ENCODE peak calls at places on chromosomes 2 and 18, in nine cellular contexts. W is left lung; G is ovary; D is uterus; H is NT2/D1; V is effector memory CD4-positive, alpha-beta T cell; F is H1; T is lower lobe of right lung; L is psoas muscle. Q is an unnamed sample.
A peak's percentile ranks its signal among the peaks of the same experiment; 100 is the strongest.

GRCh38 chr2:171319164-171319810 is 114.5 kb downstream of the METTL8 start:
- DNase-seq in V (peak; percentile 15), D (no peak), H (no peak), L (no peak), W (no peak), T (no peak), F (no peak), G (no peak), Q (no peak)

GRCh38 chr2:170502400-170503135 is 212.6 kb upstream of the SP5 start:
- DNase-seq in W (no peak), G (no peak), T (no peak), F (peak; percentile 27), D (no peak), L (no peak), H (peak; percentile 82), V (no peak), Q (no peak)

GRCh38 chr2:8089596-8089995 is 592.3 kb upstream of the ID2 start:
- DNase-seq in T (no peak), H (no peak), L (no peak), G (no peak), D (no peak), F (no peak), W (no peak), V (no peak), Q (no peak)

GRCh38 chr2:122056853-122057252 is 301.4 kb downstream of the TSN start:
- DNase-seq in F (no peak), G (no peak), H (no peak), T (no peak), L (no peak), W (no peak), V (no peak), D (no peak), Q (no peak)

GRCh38 chr18:45856526-45856925 is 31.1 kb downstream of the SIGLEC15 start:
- DNase-seq in T (no peak), L (no peak), F (no peak), W (no peak), V (no peak), H (no peak), G (no peak), D (no peak), Q (no peak)

GRCh38 chr2:29940706-29941105 is 19.3 kb upstream of the ALK start:
- DNase-seq in W (no peak), T (no peak), G (no peak), H (no peak), V (no peak), D (no peak), L (no peak), F (no peak), Q (no peak)

GRCh38 chr2:217218269-217219140 is 358.6 kb upstream of the TNP1 start:
- DNase-seq in F (no peak), L (peak; percentile 19), W (no peak), D (no peak), G (no peak), T (no peak), V (no peak), H (no peak), Q (no peak)

GRCh38 chr2:151862688-151863087 is 34.5 kb upstream of the ARL5A start:
- DNase-seq in F (no peak), D (no peak), L (no peak), W (no peak), V (no peak), G (no peak), H (no peak), T (no peak), Q (no peak)

GRCh38 chr2:197152451-197153228 is 157.9 kb downstream of the ANKRD44 start:
- DNase-seq in T (peak; percentile 46), F (no peak), H (no peak), V (no peak), W (no peak), D (no peak), L (no peak), G (no peak), Q (no peak)

GRCh38 chr2:223972656-223973102 is 15.4 kb downstream of the MRPL44 start:
- DNase-seq in V (no peak), F (no peak), G (no peak), T (no peak), W (no peak), L (no peak), D (no peak), H (no peak), Q (no peak)

GRCh38 chr2:197547163-197547900 is 31.5 kb downstream of the MOB4 start:
- DNase-seq in V (no peak), F (no peak), L (no peak), G (no peak), T (no peak), W (no peak), H (no peak), D (no peak), Q (no peak)

GRCh38 chr2:54582987-54583386 is 126.9 kb downstream of the SPTBN1 start:
- DNase-seq in H (no peak), T (no peak), W (no peak), F (no peak), V (no peak), L (no peak), G (no peak), D (no peak), Q (no peak)

GRCh38 chr2:118013724-118014491 is at the start of gene CCDC93:
- DNase-seq in D (peak; percentile 66), L (peak; percentile 85), T (peak; percentile 91), F (peak; percentile 46), G (peak; percentile 77), H (peak; percentile 72), V (peak; percentile 80), W (peak; percentile 97), Q (peak; percentile 18)

GRCh38 chr18:49904871-49905555 is 91.7 kb upstream of the ACAA2 start:
- DNase-seq in D (no peak), G (no peak), L (no peak), T (no peak), F (no peak), V (no peak), W (no peak), H (no peak), Q (no peak)
- H3K4me1 ChIP-seq in D (no peaks in the 10 kb centered on the region), G (no peaks in the 10 kb centered on the region), L (peaks cover 5% of the 10 kb centered on the region), T (no peaks in the 10 kb centered on the region), F (no peaks in the 10 kb centered on the region), V (no peaks in the 10 kb centered on the region), W (no peaks in the 10 kb centered on the region), H (peaks cover 5% of the 10 kb centered on the region), Q (no peaks in the 10 kb centered on the region)

DNA sequence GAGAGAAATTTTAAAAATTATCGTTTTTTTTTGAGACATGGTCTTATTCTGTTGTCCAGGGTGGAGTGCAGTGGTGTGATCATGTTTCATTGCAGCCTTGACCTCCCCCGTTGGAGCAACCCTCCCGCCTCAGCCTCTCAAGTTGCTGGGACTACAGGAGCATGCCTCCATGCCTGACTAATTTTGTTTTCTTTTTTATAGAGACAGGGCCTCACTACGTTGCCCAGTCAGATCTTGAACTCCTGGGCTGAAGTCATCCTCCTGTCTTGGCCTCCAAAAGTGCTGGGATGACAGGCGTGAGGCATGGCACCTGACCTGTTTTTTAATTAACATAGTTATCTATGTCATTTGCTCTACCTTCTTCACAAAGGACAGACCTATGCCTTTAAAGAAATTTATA is 3.5 kb downstream of the RNF138 start:
- DNase-seq in V (no peak), W (no peak), G (no peak), D (no peak), H (no peak), T (no peak), F (no peak), L (no peak), Q (no peak)
- H3K4me1 ChIP-seq in V (peaks cover 34% of the 10 kb centered on the region), W (peaks cover 58% of the 10 kb centered on the region), G (peaks cover 4% of the 10 kb centered on the region), D (no peaks in the 10 kb centered on the region), H (peaks cover 2% of the 10 kb centered on the region), T (peaks cover 60% of the 10 kb centered on the region), F (no peaks in the 10 kb centered on the region), L (peaks cover 46% of the 10 kb centered on the region), Q (peaks cover 5% of the 10 kb centered on the region)

GRCh38 chr2:173982918-173983317 is 17.7 kb upstream of the SP3 start:
- DNase-seq in T (no peak), L (no peak), V (no peak), D (peak; percentile 47), F (no peak), W (no peak), H (no peak), G (peak; percentile 73), Q (no peak)
- H3K4me1 ChIP-seq in T (peaks cover 20% of the 10 kb centered on the region), L (peaks cover 4% of the 10 kb centered on the region), V (no peaks in the 10 kb centered on the region), D (peaks cover 15% of the 10 kb centered on the region), F (no peaks in the 10 kb centered on the region), W (peaks cover 7% of the 10 kb centered on the region), H (no peaks in the 10 kb centered on the region), G (peaks cover 17% of the 10 kb centered on the region), Q (peaks cover 43% of the 10 kb centered on the region)

DNA sequence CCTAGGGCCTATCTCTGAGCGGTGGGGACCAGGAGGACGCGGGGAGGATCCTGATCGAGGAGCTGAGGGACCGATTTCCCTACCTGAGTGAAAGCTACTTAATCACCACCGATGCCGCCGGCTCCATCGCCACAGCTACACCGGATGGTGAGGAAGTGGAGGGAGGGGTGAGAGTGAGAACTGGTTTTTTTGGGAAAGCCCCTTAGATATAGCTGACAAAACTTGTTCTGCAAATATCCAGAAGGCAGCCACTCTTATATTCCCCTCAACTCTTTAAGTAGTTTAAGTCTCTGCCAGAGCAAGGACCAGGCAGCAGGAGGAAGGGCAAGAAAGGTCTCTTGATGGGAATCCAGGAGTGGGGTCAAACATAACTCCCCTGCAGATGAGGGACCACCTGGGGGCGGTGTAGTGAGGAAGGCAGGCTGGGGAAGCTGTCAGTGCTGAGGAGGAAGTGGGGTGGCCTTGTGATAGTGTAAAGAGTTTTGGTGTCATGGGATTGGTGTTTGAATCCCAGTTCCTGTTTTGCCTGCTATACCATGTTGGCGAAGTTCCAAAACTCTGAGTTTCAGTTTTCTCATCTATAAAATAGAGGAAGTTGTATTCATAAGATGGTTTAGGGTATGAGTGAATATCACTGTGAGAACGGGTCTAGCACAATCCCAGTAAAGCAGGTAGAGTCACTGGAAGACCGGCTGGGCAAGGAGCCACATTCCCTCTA is 3.4 kb downstream of the NAGK start:
- DNase-seq in L (no peak), T (no peak), D (no peak), F (no peak), H (no peak), V (peak; percentile 59), W (peak; percentile 82), G (no peak), Q (no peak)
- H3K4me1 ChIP-seq in L (peaks cover 21% of the 10 kb centered on the region), T (peaks cover 51% of the 10 kb centered on the region), D (peaks cover 5% of the 10 kb centered on the region), F (no peaks in the 10 kb centered on the region), H (no peaks in the 10 kb centered on the region), V (peaks cover 38% of the 10 kb centered on the region), W (peaks cover 89% of the 10 kb centered on the region), G (no peaks in the 10 kb centered on the region), Q (peaks cover 58% of the 10 kb centered on the region)

GRCh38 chr2:68727698-68728375 is 6.8 kb upstream of the ARHGAP25 start:
- DNase-seq in T (no peak), W (no peak), G (no peak), H (no peak), D (no peak), L (no peak), F (no peak), V (no peak), Q (no peak)

GRCh38 chr2:68732533-68732932 is 2.1 kb upstream of the ARHGAP25 start:
- DNase-seq in V (no peak), F (no peak), G (no peak), W (no peak), T (no peak), L (no peak), D (no peak), H (no peak), Q (no peak)

GRCh38 chr2:68732036-68732435 is 2.6 kb upstream of the ARHGAP25 start:
- DNase-seq in L (no peak), F (no peak), T (no peak), V (no peak), H (no peak), D (no peak), G (no peak), W (no peak), Q (no peak)

GRCh38 chr2:68733365-68733764 is 1.2 kb upstream of the ARHGAP25 start:
- DNase-seq in T (no peak), H (no peak), V (no peak), F (no peak), G (no peak), D (no peak), W (no peak), L (no peak), Q (no peak)

GRCh38 chr2:68730828-68731227 is 3.8 kb upstream of the ARHGAP25 start:
- DNase-seq in F (no peak), W (no peak), H (no peak), L (no peak), V (no peak), D (no peak), T (no peak), G (no peak), Q (no peak)
- H3K4me1 ChIP-seq in F (no peaks in the 10 kb centered on the region), W (peaks cover 53% of the 10 kb centered on the region), H (no peaks in the 10 kb centered on the region), L (no peaks in the 10 kb centered on the region), V (peaks cover 43% of the 10 kb centered on the region), D (no peaks in the 10 kb centered on the region), T (peaks cover 11% of the 10 kb centered on the region), G (no peaks in the 10 kb centered on the region), Q (peaks cover 17% of the 10 kb centered on the region)